ENCODE peak calls at places on chromosome 12, in four cellular contexts. H is dorsolateral prefrontal cortex, X is left ventricle myocardium inferior, Y is activated T-helper 1 cell treated with Interleukin-2 at 50 U/mL for 16 hours. Z is an unnamed sample.

GRCh38 chr12:93376436-93377251 is 1.1 kb upstream of the NUDT4 start:
- DNase-seq in H (no peak), X (peak; percentile 32), Y (no peak), Z (no peak)

GRCh38 chr12:49821375-49822287 is 6.6 kb downstream of the NCKAP5L start:
- DNase-seq in H (no peak), X (no peak), Y (no peak), Z (no peak)

GRCh38 chr12:1093166-1093751 is 102.2 kb downstream of the ERC1 start:
- DNase-seq in H (no peak), X (no peak), Y (no peak), Z (no peak)

GRCh38 chr12:126397071-126397571 is 1331.9 kb downstream of the AACS start:
- DNase-seq in H (no peak), X (no peak), Y (no peak), Z (no peak)

GRCh38 chr12:102883204-102883799 is 33.7 kb downstream of the PAH start:
- DNase-seq in H (peak; percentile 71), X (peak; percentile 24), Y (no peak), Z (peak; percentile 38)

GRCh38 chr12:108850854-108851573 is 6.4 kb downstream of the SSH1 start:
- DNase-seq in H (no peak), X (peak; percentile 74), Y (no peak), Z (peak; percentile 80)

GRCh38 chr12:115752913-115753726 is 524.4 kb downstream of the MED13L start:
- DNase-seq in H (no peak), X (no peak), Y (no peak), Z (no peak)

GRCh38 chr12:64566122-64566521 is 44.2 kb upstream of the RASSF3 start:
- DNase-seq in H (no peak), X (no peak), Y (no peak), Z (no peak)

Z was measured in 8988T.